ENCODE peak calls at places on chromosomes 12 and 14, in five cellular contexts. One of them, this sample, is unnamed.

GRCh38 chr14:92982941-92983340 is 60.0 kb downstream of the CHGA start:
- DNase-seq in transverse colon: no peak
- DNase-seq in astrocyte of the cerebellum: no peak
- DNase-seq in esophagus muscularis mucosa: no peak
- DNase-seq in IMR-90: peak
- DNase-seq in this sample: no peak

GRCh38 chr12:86376052-86376451 is 119.9 kb upstream of the MGAT4C start:
- DNase-seq in transverse colon: no peak
- DNase-seq in astrocyte of the cerebellum: no peak
- DNase-seq in esophagus muscularis mucosa: no peak
- DNase-seq in IMR-90: no peak
- DNase-seq in this sample: no peak

GRCh38 chr14:40221428-40221827 is 789.2 kb upstream of the FBXO33 start:
- DNase-seq in transverse colon: no peak
- DNase-seq in astrocyte of the cerebellum: no peak
- DNase-seq in esophagus muscularis mucosa: no peak
- DNase-seq in IMR-90: no peak
- DNase-seq in this sample: no peak

GRCh38 chr14:99745307-99745951 is 47.8 kb upstream of the EML1 start:
- DNase-seq in transverse colon: no peak
- DNase-seq in astrocyte of the cerebellum: peak
- DNase-seq in esophagus muscularis mucosa: no peak
- DNase-seq in IMR-90: peak
- DNase-seq in this sample: peak

GRCh38 chr14:23442721-23443356 is 7.4 kb upstream of the MYH7 start:
- DNase-seq in transverse colon: no peak
- DNase-seq in astrocyte of the cerebellum: no peak
- DNase-seq in esophagus muscularis mucosa: no peak
- DNase-seq in IMR-90: no peak
- DNase-seq in this sample: no peak

GRCh38 chr14:64502476-64503183 is 1.0 kb downstream of the ZBTB25 start:
- DNase-seq in transverse colon: peak
- DNase-seq in astrocyte of the cerebellum: no peak
- DNase-seq in esophagus muscularis mucosa: no peak
- DNase-seq in IMR-90: peak
- DNase-seq in this sample: no peak

GRCh38 chr14:24403294-24404013 is 4.7 kb downstream of the NYNRIN start:
- DNase-seq in transverse colon: no peak
- DNase-seq in astrocyte of the cerebellum: no peak
- DNase-seq in esophagus muscularis mucosa: no peak
- DNase-seq in IMR-90: peak
- DNase-seq in this sample: peak

GRCh38 chr14:97723321-97723720 is 926.1 kb downstream of the VRK1 start:
- DNase-seq in transverse colon: no peak
- DNase-seq in astrocyte of the cerebellum: no peak
- DNase-seq in esophagus muscularis mucosa: no peak
- DNase-seq in IMR-90: no peak
- DNase-seq in this sample: no peak

GRCh38 chr12:88308825-88309224 is 166.7 kb downstream of the TMTC3 start:
- DNase-seq in transverse colon: no peak
- DNase-seq in astrocyte of the cerebellum: peak
- DNase-seq in esophagus muscularis mucosa: no peak
- DNase-seq in IMR-90: peak
- DNase-seq in this sample: peak

GRCh38 chr14:69673099-69673498 is 61.7 kb downstream of the SUSD6 start:
- DNase-seq in transverse colon: no peak
- DNase-seq in astrocyte of the cerebellum: no peak
- DNase-seq in esophagus muscularis mucosa: no peak
- DNase-seq in IMR-90: no peak
- DNase-seq in this sample: no peak

GRCh38 chr12:24057920-24058476 is 108.5 kb upstream of the SOX5 start:
- DNase-seq in transverse colon: no peak
- DNase-seq in astrocyte of the cerebellum: no peak
- DNase-seq in esophagus muscularis mucosa: no peak
- DNase-seq in IMR-90: no peak
- DNase-seq in this sample: no peak

DNA sequence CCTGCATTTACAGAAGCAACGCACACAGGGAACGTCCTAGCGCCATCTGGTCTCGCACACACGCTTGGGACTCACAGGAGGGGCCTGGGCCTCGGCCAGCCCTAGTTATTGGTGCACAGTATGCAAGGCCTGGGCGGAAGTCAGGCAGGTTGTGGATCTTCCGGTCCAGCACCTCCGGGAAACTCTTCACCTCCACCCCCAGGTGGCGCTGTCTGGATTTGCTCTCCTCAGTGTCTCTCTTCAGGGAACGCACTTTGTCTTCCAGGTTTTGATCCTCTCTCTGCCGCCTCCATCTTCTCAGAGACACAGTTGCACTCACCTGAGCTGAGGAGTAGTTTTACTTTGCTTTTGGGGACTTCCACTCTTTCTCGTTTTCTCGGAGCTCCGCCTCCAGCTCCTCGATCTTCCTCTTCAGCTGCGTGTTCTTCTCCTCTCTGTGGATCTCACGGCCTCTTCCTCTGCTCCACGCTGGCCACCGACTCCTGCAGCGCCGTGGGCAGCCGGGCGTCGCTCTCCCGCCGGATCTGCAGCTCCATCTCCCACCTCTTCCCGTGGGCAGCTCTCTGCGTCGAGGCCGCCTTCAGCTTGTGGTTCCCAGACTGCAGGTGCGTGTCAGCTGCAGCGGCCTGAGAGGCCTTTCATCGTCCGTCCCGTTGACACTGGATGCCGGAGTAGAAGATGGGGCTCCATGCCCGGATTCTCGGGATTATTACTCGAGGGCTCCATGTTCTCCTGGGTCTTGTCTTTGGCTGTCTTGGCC is 933.8 kb downstream of the TMEM121 start:
- DNase-seq in transverse colon: peak
- DNase-seq in astrocyte of the cerebellum: no peak
- DNase-seq in esophagus muscularis mucosa: no peak
- DNase-seq in IMR-90: no peak
- DNase-seq in this sample: no peak
- TF ChIP-seq CTCF in transverse colon: peak
- TF ChIP-seq CTCF in astrocyte of the cerebellum: no peak
- TF ChIP-seq CTCF in esophagus muscularis mucosa: no peak
- TF ChIP-seq CTCF in IMR-90: no peak
- TF ChIP-seq CTCF in this sample: peak

GRCh38 chr12:84508943-84509342 is 403.7 kb downstream of the SLC6A15 start:
- DNase-seq in transverse colon: no peak
- DNase-seq in astrocyte of the cerebellum: no peak
- DNase-seq in esophagus muscularis mucosa: no peak
- DNase-seq in IMR-90: no peak
- DNase-seq in this sample: no peak

GRCh38 chr12:84512751-84513150 is 399.8 kb downstream of the SLC6A15 start:
- DNase-seq in transverse colon: no peak
- DNase-seq in astrocyte of the cerebellum: no peak
- DNase-seq in esophagus muscularis mucosa: no peak
- DNase-seq in IMR-90: no peak
- DNase-seq in this sample: no peak

GRCh38 chr12:84507914-84508313 is 404.7 kb downstream of the SLC6A15 start:
- DNase-seq in transverse colon: no peak
- DNase-seq in astrocyte of the cerebellum: no peak
- DNase-seq in esophagus muscularis mucosa: no peak
- DNase-seq in IMR-90: no peak
- DNase-seq in this sample: peak

GRCh38 chr12:84506317-84506716 is 406.3 kb downstream of the SLC6A15 start:
- DNase-seq in transverse colon: no peak
- DNase-seq in astrocyte of the cerebellum: no peak
- DNase-seq in esophagus muscularis mucosa: peak
- DNase-seq in IMR-90: no peak
- DNase-seq in this sample: no peak

DNA sequence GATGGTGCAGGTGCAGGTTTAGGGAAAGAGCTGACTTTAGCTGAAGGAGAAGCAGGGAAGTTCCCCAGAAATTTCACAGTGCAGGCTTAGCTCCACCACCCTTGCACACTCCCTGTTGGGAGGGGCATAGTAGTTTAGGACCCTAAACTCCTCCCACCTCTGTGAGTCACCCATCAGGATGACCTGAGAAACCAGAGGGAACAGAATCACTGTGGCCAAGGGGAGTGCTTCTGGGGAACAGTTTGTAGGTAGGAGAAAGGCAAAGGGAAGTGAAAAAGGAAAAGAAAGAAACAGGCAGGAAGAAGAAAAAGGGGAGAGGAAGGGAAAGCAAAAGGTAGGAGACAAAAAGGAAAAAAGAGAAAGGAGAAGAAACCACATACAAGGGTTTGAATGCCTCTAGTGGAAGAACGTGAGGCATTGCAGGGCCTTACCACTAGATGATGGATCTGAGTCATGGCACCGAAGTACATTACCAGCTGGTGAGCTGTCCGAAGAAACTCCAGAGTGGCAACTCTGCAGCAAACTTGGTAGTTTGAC is 404.2 kb downstream of the SLC6A15 start:
- DNase-seq in transverse colon: no peak
- DNase-seq in astrocyte of the cerebellum: peak
- DNase-seq in esophagus muscularis mucosa: no peak
- DNase-seq in IMR-90: peak
- DNase-seq in this sample: peak
- TF ChIP-seq CTCF in transverse colon: peak
- TF ChIP-seq CTCF in astrocyte of the cerebellum: peak
- TF ChIP-seq CTCF in esophagus muscularis mucosa: peak
- TF ChIP-seq CTCF in IMR-90: peak
- TF ChIP-seq CTCF in this sample: peak

GRCh38 chr14:106831322-106831720 is 1304.9 kb downstream of the TMEM121 start:
- DNase-seq in transverse colon: peak
- DNase-seq in astrocyte of the cerebellum: no peak
- DNase-seq in esophagus muscularis mucosa: peak
- DNase-seq in IMR-90: no peak
- DNase-seq in this sample: no peak
- TF ChIP-seq CTCF in transverse colon: peak
- TF ChIP-seq CTCF in astrocyte of the cerebellum: no peak
- TF ChIP-seq CTCF in esophagus muscularis mucosa: no peak
- TF ChIP-seq CTCF in IMR-90: no peak
- TF ChIP-seq CTCF in this sample: peak

DNA sequence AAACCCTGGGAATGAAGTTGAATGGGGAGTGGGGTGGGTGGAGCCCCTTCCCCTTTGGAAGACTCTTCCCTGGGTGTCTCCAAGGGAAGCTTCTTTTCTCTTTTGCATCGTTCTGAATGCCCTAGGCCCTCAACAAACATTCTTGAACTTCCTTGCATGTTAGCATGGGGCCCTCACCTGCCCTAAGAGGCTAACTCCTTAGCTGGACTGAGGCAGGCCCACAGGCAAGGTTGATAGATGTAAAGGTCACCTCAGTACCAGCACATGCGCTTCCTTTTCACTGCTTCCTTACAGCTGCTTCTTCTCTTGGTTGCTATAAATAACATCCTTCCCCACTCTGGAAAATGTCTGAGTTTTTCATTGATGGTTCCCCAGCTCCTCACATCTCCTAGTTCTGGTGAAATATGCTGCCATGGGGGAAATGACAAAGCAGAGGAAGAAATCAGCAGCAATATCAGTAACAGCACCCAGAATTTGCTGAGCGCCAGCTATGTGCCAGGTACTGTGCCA is 160.6 kb upstream of the FRMD6 start:
- DNase-seq in transverse colon: no peak
- DNase-seq in astrocyte of the cerebellum: no peak
- DNase-seq in esophagus muscularis mucosa: no peak
- DNase-seq in IMR-90: no peak
- DNase-seq in this sample: no peak
- TF ChIP-seq CTCF in transverse colon: no peak
- TF ChIP-seq CTCF in astrocyte of the cerebellum: no peak
- TF ChIP-seq CTCF in esophagus muscularis mucosa: no peak
- TF ChIP-seq CTCF in IMR-90: no peak
- TF ChIP-seq CTCF in this sample: no peak

GRCh38 chr14:54566410-54567223 is at the start of gene SAMD4A:
- DNase-seq in transverse colon: peak
- DNase-seq in astrocyte of the cerebellum: peak
- DNase-seq in esophagus muscularis mucosa: peak
- DNase-seq in IMR-90: peak
- DNase-seq in this sample: peak
- TF ChIP-seq CTCF in transverse colon: peak
- TF ChIP-seq CTCF in astrocyte of the cerebellum: peak
- TF ChIP-seq CTCF in esophagus muscularis mucosa: peak
- TF ChIP-seq CTCF in IMR-90: peak
- TF ChIP-seq CTCF in this sample: peak

GRCh38 chr14:54177009-54177408 is 219.8 kb upstream of the CDKN3 start:
- DNase-seq in transverse colon: no peak
- DNase-seq in astrocyte of the cerebellum: no peak
- DNase-seq in esophagus muscularis mucosa: no peak
- DNase-seq in IMR-90: no peak
- DNase-seq in this sample: no peak

GRCh38 chr14:54187439-54187838 is 209.4 kb upstream of the CDKN3 start:
- DNase-seq in transverse colon: no peak
- DNase-seq in astrocyte of the cerebellum: no peak
- DNase-seq in esophagus muscularis mucosa: no peak
- DNase-seq in IMR-90: no peak
- DNase-seq in this sample: no peak

GRCh38 chr14:54186821-54187365 is 209.9 kb upstream of the CDKN3 start:
- DNase-seq in transverse colon: no peak
- DNase-seq in astrocyte of the cerebellum: no peak
- DNase-seq in esophagus muscularis mucosa: no peak
- DNase-seq in IMR-90: no peak
- DNase-seq in this sample: no peak

GRCh38 chr14:54177861-54178591 is 218.8 kb upstream of the CDKN3 start:
- DNase-seq in transverse colon: no peak
- DNase-seq in astrocyte of the cerebellum: peak
- DNase-seq in esophagus muscularis mucosa: no peak
- DNase-seq in IMR-90: peak
- DNase-seq in this sample: no peak

GRCh38 chr14:54182419-54183040 is 214.3 kb upstream of the CDKN3 start:
- DNase-seq in transverse colon: no peak
- DNase-seq in astrocyte of the cerebellum: peak
- DNase-seq in esophagus muscularis mucosa: no peak
- DNase-seq in IMR-90: peak
- DNase-seq in this sample: peak
- TF ChIP-seq CTCF in transverse colon: no peak
- TF ChIP-seq CTCF in astrocyte of the cerebellum: no peak
- TF ChIP-seq CTCF in esophagus muscularis mucosa: no peak
- TF ChIP-seq CTCF in IMR-90: no peak
- TF ChIP-seq CTCF in this sample: no peak